ENCODE peak calls at places on chromosomes 13 and 19, in eight cellular contexts. One of them, this sample, is unnamed.

GRCh38 chr13:28739376-28739775 is 20.6 kb upstream of the SLC46A3 start:
- DNase-seq in HL-60: no peak
- DNase-seq in GM12878: no peak
- DNase-seq in HCT116: no peak
- DNase-seq in SK-N-SH: no peak
- DNase-seq in HepG2: no peak
- DNase-seq in GM23338: no peak
- DNase-seq in K562: no peak
- DNase-seq in this sample: no peak

GRCh38 chr13:40583738-40584137 is 82.7 kb downstream of the FOXO1 start:
- DNase-seq in K562: no peak
- DNase-seq in SK-N-SH: no peak
- DNase-seq in HCT116: no peak
- DNase-seq in HepG2: no peak
- DNase-seq in GM12878: no peak
- DNase-seq in GM23338: no peak
- DNase-seq in HL-60: no peak
- DNase-seq in this sample: no peak

GRCh38 chr13:106343831-106344230 is 191.6 kb downstream of the EFNB2 start:
- DNase-seq in GM12878: no peak
- DNase-seq in HepG2: no peak
- DNase-seq in K562: no peak
- DNase-seq in HL-60: no peak
- DNase-seq in SK-N-SH: no peak
- DNase-seq in GM23338: no peak
- DNase-seq in HCT116: no peak
- DNase-seq in this sample: no peak

GRCh38 chr13:31946091-31946770 is 85.3 kb upstream of the FRY start:
- DNase-seq in K562: no peak
- DNase-seq in GM12878: no peak
- DNase-seq in HCT116: no peak
- DNase-seq in HepG2: no peak
- DNase-seq in HL-60: no peak
- DNase-seq in SK-N-SH: no peak
- DNase-seq in GM23338: no peak
- DNase-seq in this sample: no peak

GRCh38 chr13:50131998-50132936 is 117.0 kb downstream of the KCNRG start:
- DNase-seq in HepG2: no peak
- DNase-seq in GM23338: peak; percentile 78
- DNase-seq in K562: no peak
- DNase-seq in HCT116: no peak
- DNase-seq in GM12878: no peak
- DNase-seq in HL-60: no peak
- DNase-seq in SK-N-SH: no peak
- DNase-seq in this sample: no peak

GRCh38 chr13:19791953-19792537 is 9.3 kb upstream of the PSPC1 start:
- DNase-seq in SK-N-SH: no peak
- DNase-seq in K562: no peak
- DNase-seq in GM23338: peak; percentile 67
- DNase-seq in HepG2: no peak
- DNase-seq in HCT116: no peak
- DNase-seq in GM12878: no peak
- DNase-seq in HL-60: no peak
- DNase-seq in this sample: no peak

GRCh38 chr13:102873653-102874052 is 27.8 kb downstream of the ERCC5 start:
- DNase-seq in HL-60: no peak
- DNase-seq in SK-N-SH: no peak
- DNase-seq in HCT116: no peak
- DNase-seq in GM12878: no peak
- DNase-seq in K562: no peak
- DNase-seq in HepG2: no peak
- DNase-seq in GM23338: no peak
- DNase-seq in this sample: no peak

GRCh38 chr13:79445968-79446645 is 34.8 kb upstream of the NDFIP2 start:
- DNase-seq in HL-60: no peak
- DNase-seq in K562: no peak
- DNase-seq in GM12878: no peak
- DNase-seq in HepG2: no peak
- DNase-seq in HCT116: no peak
- DNase-seq in SK-N-SH: no peak
- DNase-seq in GM23338: peak; percentile 74
- DNase-seq in this sample: no peak

GRCh38 chr13:32125221-32125621 is 93.6 kb downstream of the FRY start:
- DNase-seq in K562: no peak
- DNase-seq in SK-N-SH: no peak
- DNase-seq in HepG2: no peak
- DNase-seq in HL-60: peak; percentile 65
- DNase-seq in HCT116: no peak
- DNase-seq in GM23338: no peak
- DNase-seq in GM12878: no peak
- DNase-seq in this sample: no peak

GRCh38 chr13:32911506-32911905 is 104.7 kb upstream of the KL start:
- DNase-seq in GM23338: peak; percentile 64
- DNase-seq in SK-N-SH: peak; percentile 43
- DNase-seq in HL-60: peak; percentile 71
- DNase-seq in HepG2: peak; percentile 36
- DNase-seq in HCT116: peak; percentile 60
- DNase-seq in K562: no peak
- DNase-seq in GM12878: no peak
- DNase-seq in this sample: no peak

GRCh38 chr19:3961007-3961406 is 9.9 kb downstream of the DAPK3 start:
- DNase-seq in HCT116: no peak
- DNase-seq in K562: no peak
- DNase-seq in HL-60: no peak
- DNase-seq in HepG2: no peak
- DNase-seq in GM23338: no peak
- DNase-seq in SK-N-SH: no peak
- DNase-seq in GM12878: no peak
- DNase-seq in this sample: no peak

GRCh38 chr19:3964256-3965194 is 6.4 kb downstream of the DAPK3 start:
- DNase-seq in GM12878: no peak
- DNase-seq in HCT116: no peak
- DNase-seq in HepG2: no peak
- DNase-seq in SK-N-SH: no peak
- DNase-seq in HL-60: no peak
- DNase-seq in GM23338: no peak
- DNase-seq in K562: peak; percentile 28
- DNase-seq in this sample: no peak

GRCh38 chr19:3966051-3967017 is 4.6 kb downstream of the DAPK3 start:
- DNase-seq in HL-60: no peak
- DNase-seq in GM12878: no peak
- DNase-seq in GM23338: no peak
- DNase-seq in HepG2: no peak
- DNase-seq in SK-N-SH: no peak
- DNase-seq in K562: no peak
- DNase-seq in HCT116: no peak
- DNase-seq in this sample: no peak

GRCh38 chr19:3959766-3960131 is 11.2 kb downstream of the DAPK3 start:
- DNase-seq in SK-N-SH: no peak
- DNase-seq in GM12878: no peak
- DNase-seq in HL-60: no peak
- DNase-seq in K562: no peak
- DNase-seq in GM23338: no peak
- DNase-seq in HCT116: no peak
- DNase-seq in HepG2: no peak
- DNase-seq in this sample: no peak

GRCh38 chr19:3963458-3964255 is 7.2 kb downstream of the DAPK3 start:
- DNase-seq in GM12878: no peak
- DNase-seq in SK-N-SH: no peak
- DNase-seq in GM23338: no peak
- DNase-seq in HepG2: no peak
- DNase-seq in HCT116: no peak
- DNase-seq in K562: no peak
- DNase-seq in HL-60: no peak
- DNase-seq in this sample: no peak
- TF ChIP-seq POLR2AphosphoS5 in GM12878: no peak
- TF ChIP-seq POLR2AphosphoS5 in SK-N-SH: no peak
- TF ChIP-seq POLR2AphosphoS5 in GM23338: no peak
- TF ChIP-seq POLR2AphosphoS5 in HepG2: no peak
- TF ChIP-seq POLR2AphosphoS5 in HCT116: no peak
- TF ChIP-seq POLR2AphosphoS5 in K562: no peak
- TF ChIP-seq POLR2AphosphoS5 in HL-60: no peak
- TF ChIP-seq POLR2AphosphoS5 in this sample: no peak

DNA sequence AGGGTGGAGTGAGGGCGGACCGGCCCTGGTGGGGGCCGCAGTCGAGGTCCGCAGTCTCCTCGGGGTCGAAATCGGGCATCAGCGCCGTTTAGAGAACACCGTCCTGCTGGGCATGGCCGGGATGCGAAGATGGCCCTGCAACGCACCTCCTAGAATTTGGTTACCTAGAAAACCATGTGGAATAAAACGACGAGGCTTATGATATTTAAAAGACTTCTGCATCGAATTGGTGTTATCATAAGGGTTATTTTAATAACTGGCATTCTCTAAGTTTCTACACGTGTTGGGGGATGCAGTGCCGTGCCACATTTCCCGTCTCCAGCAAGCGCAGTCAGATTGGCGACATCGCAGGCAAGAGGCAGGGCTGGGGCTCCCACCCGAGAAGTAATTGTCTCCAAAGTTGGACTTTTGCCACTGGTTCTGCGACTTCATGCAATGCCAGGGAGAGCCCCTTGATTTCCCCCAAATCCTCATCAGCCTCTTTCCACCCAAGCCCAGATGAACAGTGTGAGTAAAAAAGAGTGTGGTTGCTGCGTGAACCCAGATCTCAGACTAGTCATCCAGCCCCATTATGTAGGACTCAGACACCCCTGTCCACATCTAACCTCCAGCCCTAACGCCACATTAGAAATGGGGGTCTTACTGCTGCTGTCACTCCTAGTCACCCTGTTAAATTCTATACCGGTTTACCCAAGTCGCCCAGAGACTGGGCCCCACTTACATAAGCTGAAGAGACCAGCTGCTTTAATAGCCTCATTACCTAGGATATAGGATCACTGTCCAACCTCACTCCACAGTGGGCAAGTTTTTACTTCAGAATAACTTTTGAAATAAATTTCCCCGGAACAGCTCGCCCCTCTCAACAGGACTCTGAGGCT is 571 bp upstream of the DHRS12 start:
- DNase-seq in GM23338: no peak
- DNase-seq in HepG2: no peak
- DNase-seq in HCT116: no peak
- DNase-seq in HL-60: no peak
- DNase-seq in GM12878: no peak
- DNase-seq in SK-N-SH: peak; percentile 47
- DNase-seq in K562: no peak
- DNase-seq in this sample: no peak
- TF ChIP-seq REST in GM23338: no peak
- TF ChIP-seq REST in HepG2: no peak
- TF ChIP-seq REST in HCT116: no peak
- TF ChIP-seq REST in HL-60: no peak
- TF ChIP-seq REST in GM12878: no peak
- TF ChIP-seq REST in SK-N-SH: no peak
- TF ChIP-seq REST in K562: no peak
- TF ChIP-seq REST in this sample: no peak

DNA sequence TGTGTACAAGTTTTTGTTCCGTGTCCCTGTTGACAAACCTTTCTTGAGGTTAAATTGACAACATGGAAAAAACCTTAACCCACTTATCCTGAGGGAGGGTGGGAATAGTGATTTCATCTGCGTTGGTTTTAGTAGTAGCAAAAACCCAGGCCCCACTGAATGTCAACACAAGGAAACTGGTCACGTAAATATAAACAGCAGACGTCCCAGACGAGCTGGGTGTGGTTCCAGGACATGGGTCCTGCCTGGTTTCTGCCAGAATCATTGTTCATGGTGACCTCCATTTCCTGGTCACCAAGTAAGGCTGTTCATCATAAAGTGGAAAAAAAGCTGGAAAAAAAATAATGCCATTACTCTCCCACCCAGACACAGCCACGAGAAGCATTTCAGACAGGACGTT is 16.9 kb upstream of the F2RL3 start:
- DNase-seq in HepG2: no peak
- DNase-seq in HCT116: no peak
- DNase-seq in GM23338: no peak
- DNase-seq in HL-60: no peak
- DNase-seq in GM12878: no peak
- DNase-seq in K562: no peak
- DNase-seq in SK-N-SH: no peak
- DNase-seq in this sample: no peak
- TF ChIP-seq POLR2AphosphoS5 in HepG2: no peak
- TF ChIP-seq POLR2AphosphoS5 in HCT116: no peak
- TF ChIP-seq POLR2AphosphoS5 in GM23338: no peak
- TF ChIP-seq POLR2AphosphoS5 in HL-60: no peak
- TF ChIP-seq POLR2AphosphoS5 in GM12878: no peak
- TF ChIP-seq POLR2AphosphoS5 in K562: no peak
- TF ChIP-seq POLR2AphosphoS5 in SK-N-SH: no peak
- TF ChIP-seq POLR2AphosphoS5 in this sample: no peak

DNA sequence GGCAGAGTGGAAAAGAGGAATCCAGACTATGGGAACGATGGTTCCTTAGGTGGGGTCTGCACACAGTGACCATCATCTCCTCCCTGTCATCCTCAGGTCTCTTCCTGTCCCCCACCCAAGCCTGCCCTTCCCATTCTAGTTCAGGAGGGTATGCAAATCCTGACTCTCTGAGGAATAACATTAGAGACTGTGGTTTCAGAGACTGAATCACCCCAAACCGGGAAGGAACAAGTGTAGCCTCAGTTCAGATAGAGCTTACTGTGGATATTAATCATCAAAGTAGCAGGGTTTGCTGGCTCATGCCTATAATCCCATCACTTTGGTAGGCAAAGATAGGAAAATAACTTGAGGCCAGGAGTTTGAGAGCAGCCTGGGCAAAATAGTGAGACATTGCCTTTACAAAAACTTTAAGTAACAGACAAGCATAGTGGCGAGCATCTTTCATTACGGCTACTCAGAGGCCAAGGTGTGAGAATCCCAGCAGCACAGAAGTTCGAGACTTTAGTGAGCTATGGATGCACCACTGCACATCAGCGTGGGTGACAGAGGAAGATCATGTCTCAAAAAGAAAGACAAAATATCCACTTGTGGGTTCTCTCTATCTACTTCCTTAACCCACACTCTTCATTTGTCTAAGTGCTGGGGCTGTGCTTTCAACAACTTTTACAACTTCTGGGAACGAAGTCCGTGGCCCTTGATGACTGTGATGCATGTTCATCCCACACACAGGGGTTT is 19.3 kb upstream of the LGALS13 start:
- DNase-seq in K562: no peak
- DNase-seq in HCT116: no peak
- DNase-seq in SK-N-SH: no peak
- DNase-seq in GM12878: peak; percentile 12
- DNase-seq in HepG2: no peak
- DNase-seq in GM23338: no peak
- DNase-seq in HL-60: no peak
- DNase-seq in this sample: no peak
- TF ChIP-seq REST in K562: no peak
- TF ChIP-seq REST in HCT116: no peak
- TF ChIP-seq REST in SK-N-SH: no peak
- TF ChIP-seq REST in GM12878: no peak
- TF ChIP-seq REST in HepG2: no peak
- TF ChIP-seq REST in GM23338: no peak
- TF ChIP-seq REST in HL-60: no peak
- TF ChIP-seq REST in this sample: no peak

This sample was measured in Panc1.